ENCODE peak calls at places on chromosome 15, in nine cellular contexts. One of them, this sample, is unnamed.

GRCh38 chr15:64149424-64150235 is 1.9 kb upstream of the SNX22 start:
- DNase-seq in sigmoid colon: no peak
- DNase-seq in H1: no peak
- DNase-seq in right lobe of liver: no peak
- DNase-seq in NCI-H1417: peak; percentile 18
- DNase-seq in NCI-H1092: no peak
- DNase-seq in M059J: peak; percentile 61
- DNase-seq in pons: peak; percentile 73
- DNase-seq in RWPE2: no peak
- DNase-seq in this sample: no peak

GRCh38 chr15:98425173-98425572 is 223.2 kb upstream of the IGF1R start:
- DNase-seq in sigmoid colon: no peak
- DNase-seq in H1: no peak
- DNase-seq in right lobe of liver: no peak
- DNase-seq in NCI-H1417: no peak
- DNase-seq in NCI-H1092: no peak
- DNase-seq in M059J: no peak
- DNase-seq in pons: no peak
- DNase-seq in RWPE2: no peak
- DNase-seq in this sample: no peak

GRCh38 chr15:64247906-64248541 is 85.2 kb upstream of the PPIB start:
- DNase-seq in sigmoid colon: no peak
- DNase-seq in H1: peak; percentile 9
- DNase-seq in right lobe of liver: no peak
- DNase-seq in NCI-H1417: peak; percentile 96
- DNase-seq in NCI-H1092: no peak
- DNase-seq in M059J: peak; percentile 96
- DNase-seq in pons: peak; percentile 38
- DNase-seq in RWPE2: no peak
- DNase-seq in this sample: peak; percentile 69

GRCh38 chr15:101308604-101309435 is 13.8 kb upstream of the SNRPA1 start:
- DNase-seq in sigmoid colon: peak; percentile 46
- DNase-seq in H1: no peak
- DNase-seq in right lobe of liver: no peak
- DNase-seq in NCI-H1417: peak; percentile 91
- DNase-seq in NCI-H1092: peak; percentile 31
- DNase-seq in M059J: no peak
- DNase-seq in pons: no peak
- DNase-seq in RWPE2: peak; percentile 67
- DNase-seq in this sample: no peak

GRCh38 chr15:55535436-55535835 is 27.4 kb upstream of the DNAAF4 start:
- DNase-seq in sigmoid colon: no peak
- DNase-seq in H1: no peak
- DNase-seq in right lobe of liver: no peak
- DNase-seq in NCI-H1417: no peak
- DNase-seq in NCI-H1092: no peak
- DNase-seq in M059J: no peak
- DNase-seq in pons: no peak
- DNase-seq in RWPE2: no peak
- DNase-seq in this sample: no peak

GRCh38 chr15:74158855-74159650 is 14.5 kb upstream of the ISLR start:
- DNase-seq in sigmoid colon: no peak
- DNase-seq in H1: no peak
- DNase-seq in right lobe of liver: no peak
- DNase-seq in NCI-H1417: no peak
- DNase-seq in NCI-H1092: no peak
- DNase-seq in M059J: no peak
- DNase-seq in pons: no peak
- DNase-seq in RWPE2: no peak
- DNase-seq in this sample: no peak

GRCh38 chr15:90774731-90775521 is 57.8 kb downstream of the BLM start:
- DNase-seq in sigmoid colon: no peak
- DNase-seq in H1: no peak
- DNase-seq in right lobe of liver: no peak
- DNase-seq in NCI-H1417: no peak
- DNase-seq in NCI-H1092: no peak
- DNase-seq in M059J: peak; percentile 92
- DNase-seq in pons: no peak
- DNase-seq in RWPE2: no peak
- DNase-seq in this sample: no peak

GRCh38 chr15:75666823-75667501 is 19.2 kb downstream of the SNX33 start:
- DNase-seq in sigmoid colon: no peak
- DNase-seq in H1: no peak
- DNase-seq in right lobe of liver: peak; percentile 30
- DNase-seq in NCI-H1417: peak; percentile 50
- DNase-seq in NCI-H1092: no peak
- DNase-seq in M059J: peak; percentile 99
- DNase-seq in pons: no peak
- DNase-seq in RWPE2: peak; percentile 99
- DNase-seq in this sample: no peak

GRCh38 chr15:75565062-75565970 is 13.8 kb downstream of the PTPN9 start:
- DNase-seq in sigmoid colon: no peak
- DNase-seq in H1: no peak
- DNase-seq in right lobe of liver: no peak
- DNase-seq in NCI-H1417: no peak
- DNase-seq in NCI-H1092: no peak
- DNase-seq in M059J: no peak
- DNase-seq in pons: no peak
- DNase-seq in RWPE2: no peak
- DNase-seq in this sample: no peak

GRCh38 chr15:68053701-68053996 is 466 bp upstream of the PIAS1 start:
- DNase-seq in sigmoid colon: no peak
- DNase-seq in H1: no peak
- DNase-seq in right lobe of liver: no peak
- DNase-seq in NCI-H1417: no peak
- DNase-seq in NCI-H1092: no peak
- DNase-seq in M059J: no peak
- DNase-seq in pons: no peak
- DNase-seq in RWPE2: no peak
- DNase-seq in this sample: no peak

GRCh38 chr15:64574220-64574994 is 114.0 kb downstream of the ZNF609 start:
- DNase-seq in sigmoid colon: no peak
- DNase-seq in H1: no peak
- DNase-seq in right lobe of liver: no peak
- DNase-seq in NCI-H1417: no peak
- DNase-seq in NCI-H1092: no peak
- DNase-seq in M059J: peak; percentile 20
- DNase-seq in pons: no peak
- DNase-seq in RWPE2: no peak
- DNase-seq in this sample: peak; percentile 58

GRCh38 chr15:71051539-71051938 is 63.7 kb upstream of the THSD4 start:
- DNase-seq in sigmoid colon: no peak
- DNase-seq in H1: no peak
- DNase-seq in right lobe of liver: no peak
- DNase-seq in NCI-H1417: no peak
- DNase-seq in NCI-H1092: no peak
- DNase-seq in M059J: peak; percentile 50
- DNase-seq in pons: peak; percentile 31
- DNase-seq in RWPE2: no peak
- DNase-seq in this sample: no peak

GRCh38 chr15:75820206-75820605 is 23.0 kb upstream of the UBE2Q2 start:
- DNase-seq in sigmoid colon: no peak
- DNase-seq in H1: no peak
- DNase-seq in right lobe of liver: no peak
- DNase-seq in NCI-H1417: no peak
- DNase-seq in NCI-H1092: no peak
- DNase-seq in M059J: no peak
- DNase-seq in pons: no peak
- DNase-seq in RWPE2: no peak
- DNase-seq in this sample: no peak

GRCh38 chr15:43292375-43293078 is 25.8 kb upstream of the TGM5 start:
- DNase-seq in sigmoid colon: no peak
- DNase-seq in H1: no peak
- DNase-seq in right lobe of liver: no peak
- DNase-seq in NCI-H1417: no peak
- DNase-seq in NCI-H1092: no peak
- DNase-seq in M059J: no peak
- DNase-seq in pons: no peak
- DNase-seq in RWPE2: no peak
- DNase-seq in this sample: no peak

GRCh38 chr15:100918034-100918689 is 995 bp upstream of the LRRK1 start:
- DNase-seq in sigmoid colon: peak; percentile 90
- DNase-seq in H1: no peak
- DNase-seq in right lobe of liver: peak; percentile 82
- DNase-seq in NCI-H1417: peak; percentile 84
- DNase-seq in NCI-H1092: no peak
- DNase-seq in M059J: no peak
- DNase-seq in pons: peak; percentile 39
- DNase-seq in RWPE2: peak; percentile 90
- DNase-seq in this sample: peak; percentile 83

GRCh38 chr15:76189106-76189505 is 122.2 kb downstream of the ETFA start:
- DNase-seq in sigmoid colon: no peak
- DNase-seq in H1: no peak
- DNase-seq in right lobe of liver: no peak
- DNase-seq in NCI-H1417: no peak
- DNase-seq in NCI-H1092: no peak
- DNase-seq in M059J: no peak
- DNase-seq in pons: no peak
- DNase-seq in RWPE2: no peak
- DNase-seq in this sample: no peak

GRCh38 chr15:29457729-29458128 is 188.1 kb upstream of the NSMCE3 start:
- DNase-seq in sigmoid colon: no peak
- DNase-seq in H1: no peak
- DNase-seq in right lobe of liver: no peak
- DNase-seq in NCI-H1417: no peak
- DNase-seq in NCI-H1092: no peak
- DNase-seq in M059J: peak; percentile 20
- DNase-seq in pons: no peak
- DNase-seq in RWPE2: peak; percentile 29
- DNase-seq in this sample: no peak

GRCh38 chr15:85854345-85855097 is 59.8 kb upstream of the KLHL25 start:
- DNase-seq in sigmoid colon: no peak
- DNase-seq in H1: no peak
- DNase-seq in right lobe of liver: no peak
- DNase-seq in NCI-H1417: peak; percentile 89
- DNase-seq in NCI-H1092: peak; percentile 28
- DNase-seq in M059J: peak; percentile 61
- DNase-seq in pons: peak; percentile 66
- DNase-seq in RWPE2: no peak
- DNase-seq in this sample: peak; percentile 87

GRCh38 chr15:94119215-94119815 is 112.0 kb upstream of the MCTP2 start:
- DNase-seq in sigmoid colon: peak; percentile 76
- DNase-seq in H1: no peak
- DNase-seq in right lobe of liver: no peak
- DNase-seq in NCI-H1417: no peak
- DNase-seq in NCI-H1092: no peak
- DNase-seq in M059J: no peak
- DNase-seq in pons: peak; percentile 3
- DNase-seq in RWPE2: no peak
- DNase-seq in this sample: no peak

GRCh38 chr15:100903191-100903590 is 16.0 kb upstream of the LRRK1 start:
- DNase-seq in sigmoid colon: no peak
- DNase-seq in H1: no peak
- DNase-seq in right lobe of liver: no peak
- DNase-seq in NCI-H1417: no peak
- DNase-seq in NCI-H1092: no peak
- DNase-seq in M059J: no peak
- DNase-seq in pons: no peak
- DNase-seq in RWPE2: no peak
- DNase-seq in this sample: no peak

GRCh38 chr15:96363692-96364091 is 33.2 kb downstream of the NR2F2 start:
- DNase-seq in sigmoid colon: no peak
- DNase-seq in H1: no peak
- DNase-seq in right lobe of liver: no peak
- DNase-seq in NCI-H1417: no peak
- DNase-seq in NCI-H1092: no peak
- DNase-seq in M059J: no peak
- DNase-seq in pons: no peak
- DNase-seq in RWPE2: no peak
- DNase-seq in this sample: no peak

GRCh38 chr15:67340630-67341029 is 86.0 kb downstream of the IQCH start:
- DNase-seq in sigmoid colon: no peak
- DNase-seq in H1: no peak
- DNase-seq in right lobe of liver: no peak
- DNase-seq in NCI-H1417: no peak
- DNase-seq in NCI-H1092: no peak
- DNase-seq in M059J: no peak
- DNase-seq in pons: no peak
- DNase-seq in RWPE2: no peak
- DNase-seq in this sample: no peak

GRCh38 chr15:100001405-100001804 is 268.2 kb upstream of the LYSMD4 start:
- DNase-seq in sigmoid colon: no peak
- DNase-seq in H1: no peak
- DNase-seq in right lobe of liver: no peak
- DNase-seq in NCI-H1417: no peak
- DNase-seq in NCI-H1092: no peak
- DNase-seq in M059J: peak; percentile 20
- DNase-seq in pons: no peak
- DNase-seq in RWPE2: no peak
- DNase-seq in this sample: no peak

GRCh38 chr15:82530606-82531379 is 9.5 kb downstream of the RPS17 start:
- DNase-seq in sigmoid colon: peak; percentile 82
- DNase-seq in H1: no peak
- DNase-seq in right lobe of liver: peak; percentile 71
- DNase-seq in NCI-H1417: no peak
- DNase-seq in NCI-H1092: no peak
- DNase-seq in M059J: peak; percentile 68
- DNase-seq in pons: peak; percentile 60
- DNase-seq in RWPE2: peak; percentile 86
- DNase-seq in this sample: peak; percentile 40

GRCh38 chr15:86773766-86774165 is 694.1 kb downstream of the AGBL1 start:
- DNase-seq in sigmoid colon: no peak
- DNase-seq in H1: no peak
- DNase-seq in right lobe of liver: no peak
- DNase-seq in NCI-H1417: peak; percentile 98
- DNase-seq in NCI-H1092: peak; percentile 6
- DNase-seq in M059J: no peak
- DNase-seq in pons: no peak
- DNase-seq in RWPE2: no peak
- DNase-seq in this sample: no peak

This sample was measured in COLO829.